ENCODE peak calls at places on chromosomes 11 and 22, in five cellular contexts. N is CD8-positive, alpha-beta T cell; U is uterus; Y is foreskin fibroblast; F is A549. H is an unnamed sample.

GRCh38 chr11:38530226-38530625 is 1932.2 kb upstream of the RAG2 start:
- DNase-seq in N (no peak), U (no peak), Y (no peak), F (no peak), H (no peak)

GRCh38 chr11:105811242-105811641 is 201.4 kb downstream of the GRIA4 start:
- DNase-seq in N (no peak), U (no peak), Y (no peak), F (no peak), H (no peak)

GRCh38 chr22:29225422-29226090 is 19.9 kb downstream of the EMID1 start:
- DNase-seq in N (no peak), U (peak), Y (peak), F (no peak), H (no peak)

GRCh38 chr22:36433318-36434231 is 45.8 kb upstream of the MYH9 start:
- DNase-seq in N (no peak), U (no peak), Y (no peak), F (no peak), H (no peak)

GRCh38 chr11:797300-798092 is 585 bp downstream of the SLC25A22 start:
- DNase-seq in N (peak), U (peak), Y (peak), F (peak), H (peak)

GRCh38 chr22:50471197-50471847 is 3.5 kb downstream of the SBF1 start:
- DNase-seq in N (no peak), U (no peak), Y (no peak), F (no peak), H (no peak)

GRCh38 chr11:96272542-96273306 is 70.3 kb downstream of the MAML2 start:
- DNase-seq in N (no peak), U (no peak), Y (no peak), F (no peak), H (peak)

GRCh38 chr22:35154937-35155387 is 89.0 kb downstream of the ISX start:
- DNase-seq in N (no peak), U (peak), Y (peak), F (peak), H (peak)

GRCh38 chr11:106087815-106088435 is 10.5 kb downstream of the AASDHPPT start:
- DNase-seq in N (no peak), U (peak), Y (peak), F (no peak), H (peak)

GRCh38 chr11:35390737-35391682 is 28.3 kb downstream of the SLC1A2 start:
- DNase-seq in N (no peak), U (no peak), Y (peak), F (peak), H (peak)

GRCh38 chr11:33402066-33402465 is 144.9 kb downstream of the HIPK3 start:
- DNase-seq in N (no peak), U (no peak), Y (peak), F (no peak), H (no peak)

GRCh38 chr11:64643258-64643881 is 52.4 kb downstream of the SLC22A12 start:
- DNase-seq in N (no peak), U (peak), Y (no peak), F (no peak), H (no peak)

GRCh38 chr11:12201016-12201985 is 90.9 kb downstream of the MICAL2 start:
- DNase-seq in N (no peak), U (peak), Y (peak), F (no peak), H (peak)

GRCh38 chr11:16002942-16003341 is 353.4 kb downstream of the SOX6 start:
- DNase-seq in N (no peak), U (no peak), Y (no peak), F (no peak), H (no peak)

GRCh38 chr11:75516886-75517285 is 8.9 kb downstream of the GDPD5 start:
- DNase-seq in N (no peak), U (no peak), Y (no peak), F (no peak), H (no peak)

GRCh38 chr11:132779487-132779886 is 752.8 kb downstream of the OPCML start:
- DNase-seq in N (no peak), U (no peak), Y (peak), F (no peak), H (peak)

GRCh38 chr11:19919050-19919561 is 206.5 kb downstream of the NAV2 start:
- DNase-seq in N (no peak), U (peak), Y (peak), F (peak), H (peak)

GRCh38 chr11:3735827-3736226 is 61.5 kb downstream of the NUP98 start:
- DNase-seq in N (no peak), U (no peak), Y (peak), F (no peak), H (peak)

GRCh38 chr11:7677801-7678201 is 4.5 kb upstream of the CYB5R2 start:
- DNase-seq in N (no peak), U (no peak), Y (peak), F (no peak), H (no peak)

GRCh38 chr11:62921573-62922188 is 518 bp upstream of the CHRM1 start:
- DNase-seq in N (no peak), U (no peak), Y (peak), F (no peak), H (no peak)

GRCh38 chr11:80155412-80156017 is 714.7 kb upstream of the TENM4 start:
- DNase-seq in N (no peak), U (no peak), Y (peak), F (peak), H (peak)

GRCh38 chr22:30246962-30247376 is 410 bp upstream of the LIF start:
- DNase-seq in N (no peak), U (no peak), Y (no peak), F (no peak), H (no peak)

GRCh38 chr11:86421976-86422770 is 47.5 kb downstream of the CCDC81 start:
- DNase-seq in N (no peak), U (no peak), Y (no peak), F (no peak), H (no peak)

GRCh38 chr11:86418513-86418912 is 43.8 kb downstream of the CCDC81 start:
- DNase-seq in N (no peak), U (no peak), Y (no peak), F (no peak), H (no peak)

GRCh38 chr11:86416494-86416893 is 41.8 kb downstream of the CCDC81 start:
- DNase-seq in N (no peak), U (no peak), Y (peak), F (no peak), H (no peak)

GRCh38 chr11:86414032-86414431 is 39.3 kb downstream of the CCDC81 start:
- DNase-seq in N (no peak), U (no peak), Y (no peak), F (no peak), H (no peak)

GRCh38 chr11:86418929-86419328 is 44.2 kb downstream of the CCDC81 start:
- DNase-seq in N (no peak), U (no peak), Y (peak), F (no peak), H (peak)
- TF ChIP-seq CTCF in N (no peak), U (no peak), Y (peak), F (no peak), H (peak)

GRCh38 chr11:115921540-115921939 is 417.3 kb upstream of the CADM1 start:
- DNase-seq in N (no peak), U (no peak), Y (no peak), F (no peak), H (no peak)

GRCh38 chr11:115920087-115920461 is 415.9 kb upstream of the CADM1 start:
- DNase-seq in N (no peak), U (no peak), Y (no peak), F (no peak), H (peak)

GRCh38 chr11:115920841-115921480 is 416.7 kb upstream of the CADM1 start:
- DNase-seq in N (no peak), U (no peak), Y (no peak), F (no peak), H (no peak)

GRCh38 chr11:115918579-115918978 is 414.4 kb upstream of the CADM1 start:
- DNase-seq in N (no peak), U (no peak), Y (no peak), F (no peak), H (no peak)

DNA sequence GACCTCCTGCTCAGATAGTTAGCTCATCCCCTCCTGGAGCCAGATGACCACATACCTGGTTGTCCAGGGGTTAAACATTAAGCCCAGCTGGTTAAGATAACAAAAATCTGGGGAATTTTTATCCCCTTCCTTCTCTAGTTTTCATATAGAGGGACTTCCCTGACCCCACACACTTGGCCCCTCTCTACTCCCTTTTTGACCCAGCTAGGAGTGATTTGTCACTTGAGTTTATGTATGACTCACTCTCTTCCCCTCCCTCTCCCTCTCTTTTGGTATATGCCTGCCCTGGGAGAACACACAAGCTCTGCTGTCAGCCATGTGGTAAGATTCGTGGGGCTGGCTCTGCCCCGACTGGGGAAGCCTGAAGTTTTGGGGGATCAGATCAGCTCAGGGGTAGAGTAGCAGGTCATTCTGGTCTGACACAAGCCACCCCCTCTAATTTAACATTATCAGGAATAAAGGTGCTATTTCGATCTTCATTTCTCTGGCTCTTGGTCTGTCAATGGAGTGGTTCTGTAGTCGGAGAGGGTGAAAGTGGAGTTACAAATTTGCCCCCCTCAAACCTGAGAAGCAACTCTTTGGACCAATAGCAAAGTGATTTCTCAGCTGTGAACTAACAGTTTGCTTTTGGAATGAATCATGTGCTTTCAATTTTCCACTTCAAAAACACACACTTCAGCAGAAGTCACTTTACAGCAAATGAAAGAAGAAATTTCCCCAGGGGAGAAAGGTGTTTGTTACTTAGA is 415.3 kb upstream of the CADM1 start:
- DNase-seq in N (no peak), U (no peak), Y (no peak), F (peak), H (peak)
- H3K4me3 ChIP-seq in N (no peak), U (no peak), Y (no peak), F (no peak), H (no peak)

DNA sequence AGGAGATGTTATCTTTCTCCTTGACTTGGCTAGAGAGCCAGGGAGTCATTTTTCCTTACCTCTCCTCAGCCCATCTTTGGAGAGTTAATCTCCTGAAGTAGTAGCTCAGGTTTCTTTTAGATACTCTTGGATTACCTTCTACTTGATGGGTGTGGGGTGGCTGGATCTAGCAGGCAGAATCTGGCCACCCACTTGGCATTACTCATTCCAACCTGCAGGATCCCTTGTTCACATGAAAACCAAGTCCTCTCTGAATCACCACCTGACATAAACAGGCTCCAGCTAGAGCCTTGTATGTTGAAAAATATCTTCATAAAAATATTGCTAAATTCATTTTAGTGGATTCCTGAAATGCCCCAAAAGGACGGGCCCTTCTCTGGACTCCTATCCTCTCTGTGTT is 250.6 kb upstream of the PLET1 start:
- DNase-seq in N (no peak), U (no peak), Y (no peak), F (no peak), H (no peak)
- TF ChIP-seq CTCF in N (no peak), U (no peak), Y (no peak), F (no peak), H (no peak)

DNA sequence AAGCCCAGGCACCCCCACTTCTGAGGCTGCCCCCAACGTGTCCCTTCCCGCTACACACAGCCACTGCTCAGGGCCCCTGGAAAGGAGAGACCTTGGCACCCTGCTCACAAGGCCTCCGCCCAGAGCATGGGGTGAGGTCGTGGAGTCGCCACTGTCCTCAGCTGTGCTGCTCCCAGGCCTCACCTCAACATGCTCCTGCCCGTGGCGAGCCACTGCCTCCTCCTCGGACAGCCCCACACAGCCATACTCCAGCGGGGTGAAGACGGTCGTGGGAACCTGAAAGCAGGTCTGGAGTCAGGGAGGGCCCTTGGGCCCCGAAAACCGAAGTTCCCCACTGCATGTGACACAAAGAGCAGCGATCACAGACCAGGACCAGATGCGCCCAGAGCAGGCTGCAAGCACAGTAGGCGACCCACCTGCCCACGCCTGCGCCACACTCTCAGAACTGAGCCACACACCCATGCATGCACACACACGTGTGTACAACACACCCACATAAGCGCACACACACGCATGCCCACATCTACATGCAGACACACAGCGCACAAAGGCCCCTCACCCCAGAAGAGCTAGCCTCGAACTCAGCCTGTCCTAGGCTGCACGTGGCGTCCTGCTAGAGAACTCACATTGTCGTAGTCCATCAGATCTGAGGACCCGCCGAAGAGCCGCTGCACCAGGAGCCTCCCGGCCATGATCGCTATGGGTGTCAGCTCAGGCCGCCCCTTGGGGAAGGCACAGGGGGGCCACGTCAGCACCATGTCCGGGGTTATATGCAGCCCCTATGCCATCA is 25.5 kb upstream of the GNB1L start:
- DNase-seq in N (no peak), U (peak), Y (no peak), F (no peak), H (no peak)
- H3K4me3 ChIP-seq in N (no peak), U (no peak), Y (peak), F (peak), H (no peak)

GRCh38 chr11:123597859-123598258 is 56.6 kb downstream of the SCN3B start:
- DNase-seq in N (no peak), U (no peak), Y (no peak), F (no peak), H (no peak)
- TF ChIP-seq CTCF in N (no peak), U (no peak), Y (no peak), F (no peak), H (no peak)

GRCh38 chr11:44607987-44608386 is 42.5 kb downstream of the CD82 start:
- DNase-seq in N (no peak), U (no peak), Y (peak), F (no peak), H (peak)
- H3K4me3 ChIP-seq in N (no peak), U (no peak), Y (no peak), F (no peak), H (no peak)

GRCh38 chr11:72425053-72425980 is 9.0 kb downstream of the CLPB start:
- DNase-seq in N (no peak), U (no peak), Y (no peak), F (no peak), H (no peak)
- TF ChIP-seq CTCF in N (no peak), U (no peak), Y (no peak), F (no peak), H (no peak)

GRCh38 chr11:71998649-71999310 is at the start of gene IL18BP:
- DNase-seq in N (peak), U (no peak), Y (no peak), F (no peak), H (no peak)

GRCh38 chr11:71999813-72000590 is 1.3 kb downstream of the IL18BP start:
- DNase-seq in N (no peak), U (no peak), Y (no peak), F (no peak), H (no peak)

GRCh38 chr11:71998061-71998460 is 648 bp upstream of the IL18BP start:
- DNase-seq in N (no peak), U (no peak), Y (no peak), F (no peak), H (no peak)

GRCh38 chr11:72000591-72000867 is 1.8 kb downstream of the IL18BP start:
- DNase-seq in N (no peak), U (no peak), Y (no peak), F (no peak), H (no peak)

GRCh38 chr11:71999360-71999759 is 651 bp downstream of the IL18BP start:
- DNase-seq in N (no peak), U (peak), Y (peak), F (no peak), H (peak)
- H3K4me3 ChIP-seq in N (peak), U (peak), Y (peak), F (no peak), H (no peak)

DNA sequence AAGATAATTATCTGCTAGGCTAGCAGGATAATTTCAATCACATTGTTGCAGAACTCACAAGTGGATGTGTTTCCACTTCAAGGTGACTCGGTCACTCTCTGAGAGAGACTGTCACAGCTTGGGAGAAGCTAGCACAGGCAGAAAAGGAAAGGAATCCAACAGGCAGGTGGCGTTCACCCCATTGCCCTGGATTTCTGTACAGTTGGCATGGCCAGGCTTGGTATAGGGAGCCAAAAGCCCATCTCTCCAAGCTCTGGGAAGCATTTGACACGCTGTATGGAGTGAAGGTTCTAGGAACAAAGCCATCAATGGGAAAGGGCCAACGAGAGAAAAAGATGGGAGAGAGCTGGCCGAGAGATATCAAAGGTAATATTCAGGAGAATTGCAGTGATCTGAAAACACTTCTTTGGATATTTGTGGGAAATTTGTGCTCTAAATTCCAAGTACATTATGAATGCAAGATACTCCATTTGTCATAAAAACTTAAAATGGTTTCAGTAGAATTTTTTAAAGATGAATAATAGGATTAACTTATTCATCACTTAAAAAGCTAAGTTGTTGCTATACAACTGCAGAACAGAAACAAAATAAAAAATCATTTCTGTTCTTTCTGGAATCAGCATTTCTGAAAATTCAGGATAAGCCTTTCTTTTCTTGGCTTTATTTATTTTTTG is 223.5 kb upstream of the NTM start:
- DNase-seq in N (no peak), U (no peak), Y (peak), F (no peak), H (no peak)
- TF ChIP-seq CTCF in N (no peak), U (no peak), Y (no peak), F (no peak), H (no peak)

DNA sequence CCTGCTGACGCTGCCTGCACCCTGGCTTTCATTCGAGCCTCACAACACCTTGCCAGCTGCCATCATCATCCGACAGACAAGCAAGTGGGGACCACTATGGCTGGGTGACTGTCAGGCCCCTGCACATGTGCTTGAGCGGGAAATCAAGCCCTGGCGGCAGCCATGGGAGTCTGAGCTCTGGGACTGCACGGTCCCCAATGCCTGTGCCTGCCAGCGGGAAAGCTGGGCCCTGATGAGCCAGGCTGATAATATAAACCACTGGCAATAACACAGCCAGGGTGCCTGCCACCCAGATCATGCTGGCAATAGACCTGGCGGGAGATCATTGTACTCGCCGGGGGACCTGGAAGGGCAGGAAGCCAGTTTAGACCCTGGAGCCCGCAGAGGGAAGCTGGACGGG is 2.5 kb downstream of the FGF3 start:
- DNase-seq in N (no peak), U (no peak), Y (no peak), F (no peak), H (no peak)
- H3K4me3 ChIP-seq in N (no peak), U (no peak), Y (no peak), F (no peak), H (no peak)

H was measured in astrocyte of the spinal cord.